ENCODE peak calls at places on chromosomes 2 and 18, in seven cellular contexts. E, S, C, H, A, D and Y are unnamed samples.

GRCh38 chr18:47826157-47827074 is 104.0 kb downstream of the SMAD2 start:
- DNase-seq in E (no peak), S (no peak), C (no peak), H (no peak), A (no peak), D (no peak), Y (no peak)

GRCh38 chr2:235534608-235535422 is 41.0 kb downstream of the AGAP1 start:
- DNase-seq in E (no peak), S (no peak), C (no peak), H (no peak), A (no peak), D (no peak), Y (no peak)

GRCh38 chr2:129233751-129234406 is 745.6 kb upstream of the RAB6C start:
- DNase-seq in E (peak), S (no peak), C (no peak), H (no peak), A (no peak), D (no peak), Y (no peak)

GRCh38 chr2:161059388-161059787 is 100.8 kb upstream of the TANK start:
- DNase-seq in E (no peak), S (no peak), C (no peak), H (peak), A (no peak), D (no peak), Y (no peak)

GRCh38 chr2:239579081-239579480 is 178.3 kb upstream of the HDAC4 start:
- DNase-seq in E (no peak), S (no peak), C (no peak), H (no peak), A (no peak), D (no peak), Y (no peak)

GRCh38 chr2:59961733-59962132 is 591.7 kb downstream of the BCL11A start:
- DNase-seq in E (no peak), S (no peak), C (no peak), H (no peak), A (no peak), D (no peak), Y (no peak)

GRCh38 chr2:17422066-17422465 is 96.2 kb downstream of the RAD51AP2 start:
- DNase-seq in E (no peak), S (no peak), C (no peak), H (no peak), A (no peak), D (no peak), Y (no peak)

GRCh38 chr2:174792309-174793025 is 28.2 kb upstream of the CHRNA1 start:
- DNase-seq in E (no peak), S (no peak), C (no peak), H (no peak), A (no peak), D (no peak), Y (no peak)

GRCh38 chr2:191202881-191203397 is 42.3 kb upstream of the MYO1B start:
- DNase-seq in E (no peak), S (peak), C (no peak), H (peak), A (no peak), D (no peak), Y (no peak)

GRCh38 chr2:236642584-236643291 is 73.1 kb downstream of the ACKR3 start:
- DNase-seq in E (no peak), S (peak), C (no peak), H (peak), A (peak), D (peak), Y (no peak)

GRCh38 chr2:230130668-230131364 is 62.1 kb upstream of the SLC16A14 start:
- DNase-seq in E (no peak), S (peak), C (peak), H (peak), A (peak), D (peak), Y (no peak)

GRCh38 chr18:5720132-5720531 is 175.2 kb downstream of the TMEM200C start:
- DNase-seq in E (no peak), S (no peak), C (no peak), H (no peak), A (no peak), D (no peak), Y (no peak)

GRCh38 chr2:168155036-168155435 is 92.4 kb downstream of the STK39 start:
- DNase-seq in E (no peak), S (peak), C (no peak), H (no peak), A (no peak), D (no peak), Y (no peak)

GRCh38 chr2:192394605-192395004 is 199.9 kb upstream of the TMEFF2 start:
- DNase-seq in E (no peak), S (no peak), C (no peak), H (no peak), A (no peak), D (no peak), Y (no peak)

GRCh38 chr18:76528477-76529432 is 33.7 kb upstream of the ZNF516 start:
- DNase-seq in E (peak), S (peak), C (no peak), H (peak), A (no peak), D (no peak), Y (no peak)

GRCh38 chr2:191665286-191665685 is 12.7 kb upstream of the NABP1 start:
- DNase-seq in E (no peak), S (peak), C (no peak), H (no peak), A (no peak), D (no peak), Y (no peak)

GRCh38 chr2:60215295-60215990 is 338.0 kb downstream of the BCL11A start:
- DNase-seq in E (peak), S (no peak), C (no peak), H (no peak), A (no peak), D (no peak), Y (no peak)

GRCh38 chr2:64738026-64738425 is 84.3 kb upstream of the SERTAD2 start:
- DNase-seq in E (no peak), S (no peak), C (no peak), H (no peak), A (no peak), D (no peak), Y (no peak)

GRCh38 chr2:240462073-240462703 is 26.7 kb downstream of the GPC1 start:
- DNase-seq in E (no peak), S (no peak), C (no peak), H (no peak), A (peak), D (peak), Y (peak)

GRCh38 chr2:2646312-2647051 is 315.4 kb upstream of the MYT1L start:
- DNase-seq in E (peak), S (no peak), C (no peak), H (no peak), A (no peak), D (peak), Y (no peak)

GRCh38 chr2:19764998-19765397 is 136.8 kb downstream of the TTC32 start:
- DNase-seq in E (no peak), S (peak), C (no peak), H (no peak), A (no peak), D (peak), Y (no peak)

GRCh38 chr2:178895872-178896271 is 88.6 kb upstream of the TTN start:
- DNase-seq in E (no peak), S (no peak), C (no peak), H (no peak), A (no peak), D (no peak), Y (no peak)

GRCh38 chr2:28598484-28598883 is 102.6 kb downstream of the PLB1 start:
- DNase-seq in E (no peak), S (no peak), C (no peak), H (no peak), A (no peak), D (no peak), Y (no peak)

GRCh38 chr2:126344498-126344897 is 311.5 kb upstream of the GYPC start:
- DNase-seq in E (no peak), S (no peak), C (no peak), H (no peak), A (no peak), D (no peak), Y (no peak)

GRCh38 chr18:36977121-36977520 is 148.2 kb downstream of the KIAA1328 start:
- DNase-seq in E (no peak), S (no peak), C (no peak), H (no peak), A (no peak), D (no peak), Y (no peak)

GRCh38 chr2:119700866-119701265 is 21.9 kb downstream of the TMEM177 start:
- DNase-seq in E (no peak), S (no peak), C (no peak), H (no peak), A (no peak), D (no peak), Y (no peak)
- H3K27ac ChIP-seq in E (no peak), S (no peak), C (no peak), H (no peak), A (no peak), D (no peak), Y (no peak)

GRCh38 chr2:210363261-210363660 is 48.3 kb upstream of the MYL1 start:
- DNase-seq in E (peak), S (no peak), C (no peak), H (no peak), A (no peak), D (no peak), Y (no peak)
- TF ChIP-seq CTCF in E (no peak), S (no peak), C (peak), H (no peak), A (no peak), D (no peak), Y (no peak)

GRCh38 chr18:74609535-74609934 is 11.9 kb downstream of the ZNF407 start:
- DNase-seq in E (no peak), S (peak), C (no peak), H (no peak), A (no peak), D (no peak), Y (no peak)

GRCh38 chr18:74610216-74610615 is 12.5 kb downstream of the ZNF407 start:
- DNase-seq in E (no peak), S (no peak), C (no peak), H (no peak), A (no peak), D (no peak), Y (no peak)

GRCh38 chr18:74616494-74616893 is 18.8 kb downstream of the ZNF407 start:
- DNase-seq in E (no peak), S (no peak), C (no peak), H (no peak), A (no peak), D (no peak), Y (no peak)

GRCh38 chr18:74611791-74612190 is 14.1 kb downstream of the ZNF407 start:
- DNase-seq in E (no peak), S (no peak), C (no peak), H (no peak), A (no peak), D (no peak), Y (no peak)

GRCh38 chr18:74613390-74613789 is 15.7 kb downstream of the ZNF407 start:
- DNase-seq in E (no peak), S (no peak), C (no peak), H (no peak), A (no peak), D (no peak), Y (no peak)
- H3K27ac ChIP-seq in E (no peak), S (peak), C (no peak), H (no peak), A (no peak), D (no peak), Y (no peak)

GRCh38 chr18:12307251-12307736 is 747 bp upstream of the TUBB6 start:
- DNase-seq in E (peak), S (peak), C (no peak), H (peak), A (peak), D (peak), Y (no peak)
- TF ChIP-seq CTCF in E (peak), S (peak), C (no peak), H (no peak), A (no peak), D (no peak), Y (no peak)

DNA sequence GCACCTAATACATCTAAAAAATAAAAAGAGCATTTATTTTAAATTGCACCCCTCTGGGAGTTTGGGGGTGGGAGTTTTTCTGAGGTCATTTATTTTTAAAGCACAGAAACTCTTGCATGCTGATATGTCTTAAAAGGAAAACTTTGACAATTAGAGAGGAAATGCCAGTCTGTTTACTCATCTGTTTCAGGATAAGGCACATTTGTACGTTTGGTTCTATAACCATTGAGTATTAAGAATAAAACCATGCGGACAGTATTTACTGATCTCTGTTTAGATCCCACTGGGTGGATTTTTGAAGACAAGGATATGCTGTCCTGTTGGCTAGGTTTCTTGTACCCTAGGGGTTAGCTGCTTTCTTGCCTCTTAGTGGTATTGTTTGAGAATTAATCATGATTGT is 122.9 kb downstream of the TANC1 start:
- DNase-seq in E (no peak), S (peak), C (no peak), H (no peak), A (no peak), D (no peak), Y (no peak)
- H3K27ac ChIP-seq in E (no peak), S (no peak), C (no peak), H (peak), A (peak), D (peak), Y (no peak)

GRCh38 chr2:149741646-149742045 is 154.1 kb upstream of the MMADHC start:
- DNase-seq in E (no peak), S (peak), C (no peak), H (no peak), A (no peak), D (no peak), Y (no peak)
- TF ChIP-seq CTCF in E (no peak), S (no peak), C (no peak), H (no peak), A (no peak), D (no peak), Y (no peak)

DNA sequence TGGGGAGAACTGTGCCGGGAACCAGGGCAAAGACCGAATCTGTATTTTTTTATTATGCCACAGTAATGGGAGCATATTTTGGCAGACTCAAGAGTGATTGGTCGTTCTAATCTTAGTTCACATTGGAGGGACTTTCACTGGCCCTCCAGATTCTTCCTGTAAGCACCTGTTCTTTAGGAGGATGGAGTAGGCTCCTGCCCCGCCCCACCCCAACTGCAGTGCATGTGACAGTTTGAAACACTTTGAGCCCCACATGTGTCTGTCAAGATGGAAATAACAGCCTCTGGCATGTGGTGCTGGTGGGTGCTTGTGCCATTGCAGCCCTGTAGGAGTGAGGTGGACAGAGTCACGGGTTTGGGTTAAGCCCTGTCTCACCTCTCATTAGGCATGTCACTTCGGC is 43.3 kb upstream of the TXNDC2 start:
- DNase-seq in E (no peak), S (no peak), C (no peak), H (no peak), A (no peak), D (no peak), Y (no peak)
- H3K27ac ChIP-seq in E (no peak), S (no peak), C (no peak), H (no peak), A (no peak), D (no peak), Y (no peak)

GRCh38 chr2:222100704-222101103 is 198.1 kb downstream of the PAX3 start:
- DNase-seq in E (no peak), S (no peak), C (no peak), H (no peak), A (no peak), D (no peak), Y (no peak)
- TF ChIP-seq CTCF in E (no peak), S (no peak), C (no peak), H (no peak), A (no peak), D (no peak), Y (no peak)

DNA sequence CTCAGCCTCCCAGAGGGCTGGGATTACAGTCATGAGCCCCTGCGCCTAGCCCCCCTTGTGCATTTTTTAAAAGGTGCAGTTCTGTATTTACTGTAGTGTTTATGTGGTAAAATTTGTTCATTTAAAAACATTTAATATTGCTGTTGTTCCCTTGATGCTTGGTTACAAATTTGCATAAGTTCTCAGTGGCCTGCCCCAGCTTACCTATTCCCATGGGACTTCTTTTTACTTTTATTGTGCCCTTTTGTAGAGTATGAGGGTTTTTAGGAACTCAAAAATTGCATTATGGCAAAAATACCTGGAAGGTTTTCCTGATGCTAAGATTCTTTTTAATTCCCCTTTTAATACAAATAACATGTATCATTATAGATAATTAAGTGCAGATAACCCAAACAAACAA is 63.0 kb downstream of the DGKD start:
- DNase-seq in E (no peak), S (no peak), C (no peak), H (no peak), A (no peak), D (no peak), Y (no peak)
- H3K27ac ChIP-seq in E (no peak), S (no peak), C (no peak), H (no peak), A (peak), D (peak), Y (no peak)

GRCh38 chr18:4130734-4131719 is 324.1 kb downstream of the DLGAP1 start:
- DNase-seq in E (no peak), S (no peak), C (no peak), H (no peak), A (no peak), D (no peak), Y (no peak)
- TF ChIP-seq CTCF in E (no peak), S (no peak), C (no peak), H (peak), A (no peak), D (no peak), Y (peak)